ENCODE peak calls at places on chromosomes 13 and 19, in four cellular contexts. One of them, this sample, is unnamed.

GRCh38 chr13:93857126-93857525 is 622.4 kb downstream of the DCT start:
- DNase-seq in lung: no peak
- DNase-seq in transverse colon: no peak
- DNase-seq in T1000: no peak
- DNase-seq in this sample: no peak

GRCh38 chr19:17328517-17329060 is 6.1 kb downstream of the ANO8 start:
- DNase-seq in transverse colon: no peak
- DNase-seq in lung: no peak
- DNase-seq in T1000: no peak
- DNase-seq in this sample: no peak

GRCh38 chr13:50999641-51000040 is 90.0 kb downstream of the RNASEH2B start:
- DNase-seq in T1000: no peak
- DNase-seq in transverse colon: no peak
- DNase-seq in lung: no peak
- DNase-seq in this sample: no peak

GRCh38 chr13:97222934-97223710 is 989 bp downstream of the MBNL2 start:
- DNase-seq in lung: no peak
- DNase-seq in transverse colon: no peak
- DNase-seq in T1000: no peak
- DNase-seq in this sample: no peak

GRCh38 chr19:53102701-53103140 is 501 bp downstream of the ZNF160 start:
- DNase-seq in lung: no peak
- DNase-seq in transverse colon: peak
- DNase-seq in T1000: no peak
- DNase-seq in this sample: peak

GRCh38 chr13:98997738-98998641 is 20.1 kb upstream of the DOCK9 start:
- DNase-seq in T1000: peak
- DNase-seq in transverse colon: no peak
- DNase-seq in lung: no peak
- DNase-seq in this sample: peak

GRCh38 chr19:49301165-49301865 is 23.7 kb downstream of the SLC6A16 start:
- DNase-seq in lung: peak
- DNase-seq in transverse colon: peak
- DNase-seq in T1000: no peak
- DNase-seq in this sample: peak

GRCh38 chr13:49071341-49071937 is 95.7 kb downstream of the FNDC3A start:
- DNase-seq in lung: no peak
- DNase-seq in transverse colon: no peak
- DNase-seq in T1000: no peak
- DNase-seq in this sample: no peak

GRCh38 chr19:30649934-30650614 is 277.9 kb downstream of the ZNF536 start:
- DNase-seq in transverse colon: no peak
- DNase-seq in T1000: peak
- DNase-seq in lung: no peak
- DNase-seq in this sample: peak

GRCh38 chr19:2235396-2236284 is 489 bp downstream of the PLEKHJ1 start:
- DNase-seq in T1000: no peak
- DNase-seq in transverse colon: peak
- DNase-seq in lung: peak
- DNase-seq in this sample: peak

GRCh38 chr13:26508885-26509284 is 48.6 kb upstream of the WASF3 start:
- DNase-seq in transverse colon: peak
- DNase-seq in T1000: peak
- DNase-seq in lung: peak
- DNase-seq in this sample: no peak

GRCh38 chr19:11373166-11373884 is 1.1 kb upstream of the SWSAP1 start:
- DNase-seq in lung: no peak
- DNase-seq in transverse colon: no peak
- DNase-seq in T1000: no peak
- DNase-seq in this sample: no peak

GRCh38 chr13:60838581-60838980 is 441.6 kb downstream of the TDRD3 start:
- DNase-seq in transverse colon: no peak
- DNase-seq in lung: no peak
- DNase-seq in T1000: no peak
- DNase-seq in this sample: no peak

GRCh38 chr13:91946498-91947070 is 548.2 kb downstream of the GPC5 start:
- DNase-seq in T1000: no peak
- DNase-seq in transverse colon: no peak
- DNase-seq in lung: no peak
- DNase-seq in this sample: no peak

GRCh38 chr13:75299913-75300862 is 181.8 kb downstream of the TBC1D4 start:
- DNase-seq in T1000: no peak
- DNase-seq in lung: no peak
- DNase-seq in transverse colon: no peak
- DNase-seq in this sample: no peak

GRCh38 chr19:48501961-48502719 is 9.5 kb downstream of the LMTK3 start:
- DNase-seq in lung: peak
- DNase-seq in transverse colon: peak
- DNase-seq in T1000: peak
- DNase-seq in this sample: peak

GRCh38 chr13:85520445-85520844 is 278.8 kb downstream of the SLITRK6 start:
- DNase-seq in T1000: no peak
- DNase-seq in lung: no peak
- DNase-seq in transverse colon: no peak
- DNase-seq in this sample: no peak

GRCh38 chr13:99278199-99278598 is 20.0 kb upstream of the GPR18 start:
- DNase-seq in transverse colon: no peak
- DNase-seq in lung: no peak
- DNase-seq in T1000: no peak
- DNase-seq in this sample: no peak

GRCh38 chr13:21005193-21005592 is 56.2 kb downstream of the LATS2 start:
- DNase-seq in T1000: no peak
- DNase-seq in transverse colon: no peak
- DNase-seq in lung: no peak
- DNase-seq in this sample: no peak

GRCh38 chr13:59674616-59675015 is 489.1 kb downstream of the DIAPH3 start:
- DNase-seq in transverse colon: no peak
- DNase-seq in lung: no peak
- DNase-seq in T1000: no peak
- DNase-seq in this sample: no peak

GRCh38 chr19:13116282-13117175 is at the start of gene TRMT1:
- DNase-seq in transverse colon: peak
- DNase-seq in T1000: peak
- DNase-seq in lung: peak
- DNase-seq in this sample: peak

GRCh38 chr19:2546128-2547032 is 70.5 kb downstream of the GADD45B start:
- DNase-seq in lung: peak
- DNase-seq in transverse colon: peak
- DNase-seq in T1000: no peak
- DNase-seq in this sample: no peak

GRCh38 chr19:48325265-48325910 is at the start of gene EMP3:
- DNase-seq in lung: peak
- DNase-seq in transverse colon: peak
- DNase-seq in T1000: peak
- DNase-seq in this sample: peak

GRCh38 chr19:55549500-55550320 is 4.4 kb upstream of the SBK3 start:
- DNase-seq in lung: no peak
- DNase-seq in transverse colon: peak
- DNase-seq in T1000: no peak
- DNase-seq in this sample: no peak

GRCh38 chr19:41192574-41193419 is at the start of gene CYP2S1:
- DNase-seq in lung: no peak
- DNase-seq in transverse colon: peak
- DNase-seq in T1000: no peak
- DNase-seq in this sample: no peak

GRCh38 chr19:39098365-39099269 is 14.4 kb downstream of the ACP7 start:
- DNase-seq in transverse colon: no peak
- DNase-seq in lung: no peak
- DNase-seq in T1000: no peak
- DNase-seq in this sample: no peak

GRCh38 chr19:39257227-39257626 is 8.6 kb upstream of the IFNL4 start:
- DNase-seq in T1000: no peak
- DNase-seq in transverse colon: no peak
- DNase-seq in lung: no peak
- DNase-seq in this sample: no peak

GRCh38 chr19:13260883-13261653 is 110.9 kb downstream of the IER2 start:
- DNase-seq in lung: no peak
- DNase-seq in T1000: peak
- DNase-seq in transverse colon: no peak
- DNase-seq in this sample: no peak

This sample was measured in DND-41.